ENCODE peak calls at places on chromosomes 2 and 18, in four cellular contexts. Q, B, X and Z are unnamed samples.

GRCh38 chr2:20450201-20451108 is 3.6 kb downstream of the RHOB start:
- DNase-seq in Q (peak; percentile 14), B (no peak), X (peak; percentile 87), Z (no peak)

GRCh38 chr2:46198164-46198883 is 98.9 kb upstream of the EPAS1 start:
- DNase-seq in Q (no peak), B (no peak), X (no peak), Z (no peak)

GRCh38 chr2:7792031-7792651 is 874.9 kb downstream of the RNF144A start:
- DNase-seq in Q (no peak), B (no peak), X (peak; percentile 18), Z (no peak)

GRCh38 chr2:139916822-139917221 is 1136.6 kb upstream of the NXPH2 start:
- DNase-seq in Q (no peak), B (no peak), X (no peak), Z (no peak)

GRCh38 chr2:170369894-170370293 is 191.9 kb downstream of the MYO3B start:
- DNase-seq in Q (no peak), B (peak; percentile 51), X (peak; percentile 40), Z (no peak)

GRCh38 chr2:73069855-73070650 is 1.5 kb downstream of the SFXN5 start:
- DNase-seq in Q (no peak), B (peak; percentile 63), X (peak; percentile 30), Z (no peak)

GRCh38 chr18:9449580-9449979 is 25.7 kb upstream of the RALBP1 start:
- DNase-seq in Q (no peak), B (peak; percentile 14), X (no peak), Z (no peak)

GRCh38 chr2:42182654-42183308 is 13.6 kb downstream of the EML4 start:
- DNase-seq in Q (no peak), B (no peak), X (no peak), Z (no peak)

GRCh38 chr2:50395510-50396300 is 636.2 kb downstream of the NRXN1 start:
- DNase-seq in Q (no peak), B (no peak), X (no peak), Z (no peak)

GRCh38 chr2:174750923-174751441 is 13.3 kb downstream of the CHRNA1 start:
- DNase-seq in Q (no peak), B (no peak), X (no peak), Z (peak; percentile 56)

GRCh38 chr2:143160732-143161707 is 31.8 kb downstream of the ARHGAP15 start:
- DNase-seq in Q (no peak), B (no peak), X (no peak), Z (no peak)

GRCh38 chr18:73881396-73881795 is 266.2 kb downstream of the FBXO15 start:
- DNase-seq in Q (no peak), B (no peak), X (no peak), Z (no peak)

GRCh38 chr2:203824057-203824456 is 43.5 kb upstream of the CTLA4 start:
- DNase-seq in Q (no peak), B (no peak), X (no peak), Z (no peak)

GRCh38 chr2:159226059-159226461 is 60.4 kb downstream of the WDSUB1 start:
- DNase-seq in Q (no peak), B (peak; percentile 67), X (peak; percentile 23), Z (no peak)

GRCh38 chr2:221304916-221305315 is 267.2 kb downstream of the EPHA4 start:
- DNase-seq in Q (no peak), B (no peak), X (no peak), Z (no peak)

GRCh38 chr2:233411162-233411561 is 56.9 kb downstream of the DGKD start:
- DNase-seq in Q (no peak), B (no peak), X (no peak), Z (no peak)

GRCh38 chr2:188810591-188810990 is 163.6 kb upstream of the COL3A1 start:
- DNase-seq in Q (no peak), B (no peak), X (no peak), Z (no peak)

GRCh38 chr2:64017811-64018714 is 1.2 kb downstream of the VPS54 start:
- DNase-seq in Q (no peak), B (peak; percentile 44), X (no peak), Z (no peak)

GRCh38 chr2:230203110-230203676 is 16.6 kb downstream of the SP110 start:
- DNase-seq in Q (no peak), B (no peak), X (no peak), Z (peak; percentile 59)

GRCh38 chr2:65636024-65636423 is 203.6 kb upstream of the SPRED2 start:
- DNase-seq in Q (no peak), B (no peak), X (no peak), Z (no peak)

GRCh38 chr2:196096982-196097745 is 28.5 kb upstream of the DNAH7 start:
- DNase-seq in Q (no peak), B (peak; percentile 49), X (no peak), Z (no peak)

GRCh38 chr2:124323321-124323720 is 298.2 kb downstream of the CNTNAP5 start:
- DNase-seq in Q (no peak), B (no peak), X (no peak), Z (no peak)

GRCh38 chr18:36662000-36662399 is 166.8 kb downstream of the TPGS2 start:
- DNase-seq in Q (peak; percentile 53), B (peak; percentile 29), X (no peak), Z (no peak)
- TF ChIP-seq CREM in Q (no peak), B (no peak), X (no peak), Z (no peak)

GRCh38 chr18:58044370-58045264 is 591 bp downstream of the NEDD4L start:
- DNase-seq in Q (peak; percentile 52), B (peak; percentile 36), X (no peak), Z (no peak)
- TF ChIP-seq CREM in Q (no peak), B (no peak), X (no peak), Z (no peak)

DNA sequence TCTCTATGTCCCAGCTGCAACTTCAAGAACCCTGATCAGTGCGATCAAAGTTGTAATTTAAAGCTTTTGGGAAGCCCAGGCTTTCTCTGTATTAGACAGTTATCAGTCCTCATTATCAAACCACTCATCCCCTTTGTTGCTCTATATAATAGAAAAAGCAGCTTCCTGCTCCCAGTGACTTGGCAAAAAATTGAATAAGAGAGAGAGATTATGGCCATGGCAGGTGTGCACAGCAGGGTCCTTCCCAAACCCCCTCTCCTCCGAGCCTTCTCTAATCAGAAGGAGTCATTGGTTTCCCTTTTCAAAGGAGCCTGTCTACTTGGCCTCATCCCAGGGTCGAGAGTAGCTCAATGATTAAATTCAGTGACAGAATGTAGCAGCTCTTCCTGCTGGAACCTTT is 81.5 kb downstream of the SEMA4F start:
- DNase-seq in Q (no peak), B (no peak), X (no peak), Z (no peak)
- TF ChIP-seq CREM in Q (no peak), B (no peak), X (no peak), Z (no peak)

GRCh38 chr18:79568543-79569205 is 110.9 kb upstream of the CTDP1 start:
- DNase-seq in Q (no peak), B (no peak), X (no peak), Z (no peak)
- TF ChIP-seq CREM in Q (no peak), B (no peak), X (no peak), Z (no peak)

GRCh38 chr2:96241901-96242611 is 23.7 kb downstream of the TMEM127 start:
- DNase-seq in Q (no peak), B (no peak), X (no peak), Z (peak; percentile 78)
- TF ChIP-seq CREM in Q (no peak), B (no peak), X (no peak), Z (peak; percentile 70)

GRCh38 chr2:240627736-240628506 is 2.6 kb downstream of the GPR35 start:
- DNase-seq in Q (no peak), B (no peak), X (no peak), Z (no peak)

GRCh38 chr2:240624950-240625621 is at the start of gene GPR35:
- DNase-seq in Q (peak; percentile 7), B (peak; percentile 60), X (no peak), Z (peak; percentile 42)

GRCh38 chr2:240628507-240629418 is 3.5 kb downstream of the GPR35 start:
- DNase-seq in Q (no peak), B (no peak), X (no peak), Z (no peak)

GRCh38 chr2:240624011-240624949 is 1.0 kb upstream of the GPR35 start:
- DNase-seq in Q (peak; percentile 13), B (no peak), X (no peak), Z (no peak)

DNA sequence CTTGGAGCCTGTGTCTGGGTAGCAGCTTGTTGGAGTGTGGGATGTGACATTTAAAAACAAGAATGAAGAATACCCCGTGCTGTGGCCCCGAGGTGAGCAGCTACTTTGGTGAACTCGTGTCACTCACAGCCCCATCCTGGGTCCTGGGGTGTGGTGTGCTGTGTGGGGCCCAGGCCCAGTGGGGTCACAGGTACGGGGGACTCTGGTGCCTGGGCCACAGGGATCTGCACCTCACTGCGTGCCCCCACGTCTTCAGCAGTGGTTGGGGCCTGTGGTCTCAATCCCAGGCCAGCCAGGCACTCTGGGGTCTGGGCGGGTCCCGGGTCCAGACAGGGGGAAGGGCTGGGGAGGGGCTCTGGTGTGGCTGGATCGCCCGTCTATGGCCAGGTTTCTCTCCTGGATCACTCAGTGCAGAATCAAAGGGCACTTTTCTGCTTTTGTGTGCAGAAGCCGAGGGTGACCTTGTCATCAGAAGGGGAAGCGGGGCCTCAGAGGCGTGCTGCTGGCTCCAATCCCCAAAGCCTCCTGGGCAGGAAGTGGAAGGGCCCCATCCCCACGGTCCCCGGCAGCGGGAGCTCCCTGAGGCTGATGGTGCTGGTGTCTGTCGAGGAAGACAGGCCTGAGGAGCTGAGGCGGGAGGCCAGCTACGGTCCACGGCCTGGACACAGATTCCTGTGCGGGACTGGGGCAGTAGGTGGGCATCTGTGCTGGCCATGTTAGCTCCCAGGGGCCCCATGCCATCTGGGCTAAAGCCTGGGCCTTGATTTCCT is 1.4 kb downstream of the GPR35 start:
- DNase-seq in Q (peak; percentile 16), B (no peak), X (peak; percentile 92), Z (no peak)
- TF ChIP-seq CREM in Q (no peak), B (no peak), X (no peak), Z (no peak)